ENCODE peak calls at places on chromosome 2, in eight cellular contexts. C is Peyer's patch, D is H7, U is heart left ventricle, I is hepatocyte, F is H1, N is right lobe of liver, S is neuronal stem cell. T is an unnamed sample.

GRCh38 chr2:1605659-1606400 is 138.5 kb downstream of the PXDN start:
- DNase-seq in I (no peak), D (peak; percentile 69), F (no peak), S (no peak), C (peak; percentile 35), N (no peak), U (peak; percentile 78), T (no peak)

GRCh38 chr2:84386326-84386995 is 72.6 kb downstream of the SUCLG1 start:
- DNase-seq in N (no peak), D (no peak), I (no peak), U (no peak), F (no peak), S (peak; percentile 20), C (no peak), T (no peak)

GRCh38 chr2:84713441-84713840 is 167.4 kb downstream of the TRABD2A start:
- DNase-seq in I (no peak), F (no peak), C (no peak), U (no peak), D (no peak), N (no peak), S (no peak), T (no peak)

GRCh38 chr2:176613358-176614032 is 344.3 kb downstream of the MTX2 start:
- DNase-seq in S (no peak), N (no peak), I (peak; percentile 62), C (no peak), U (no peak), D (no peak), F (no peak), T (no peak)

GRCh38 chr2:231300020-231300721 is 95.3 kb upstream of the B3GNT7 start:
- DNase-seq in D (no peak), N (no peak), I (no peak), C (no peak), F (no peak), S (no peak), U (no peak), T (no peak)

GRCh38 chr2:170369894-170370293 is 191.9 kb downstream of the MYO3B start:
- DNase-seq in N (no peak), F (no peak), D (no peak), S (no peak), I (peak; percentile 19), U (no peak), C (no peak), T (peak; percentile 14)

GRCh38 chr2:106885981-106886915 is at the start of gene ST6GAL2:
- DNase-seq in N (no peak), S (peak; percentile 58), I (peak; percentile 48), D (peak; percentile 82), C (no peak), F (peak; percentile 77), U (peak; percentile 52), T (no peak)

GRCh38 chr2:191376981-191377629 is 131.9 kb downstream of the MYO1B start:
- DNase-seq in S (no peak), I (peak; percentile 86), F (no peak), C (peak; percentile 60), D (no peak), N (peak; percentile 79), U (no peak), T (peak; percentile 94)

GRCh38 chr2:23065210-23065609 is 319.8 kb upstream of the KLHL29 start:
- DNase-seq in I (no peak), C (no peak), U (no peak), S (no peak), F (no peak), D (no peak), N (no peak), T (no peak)

GRCh38 chr2:218285604-218286003 is 6.7 kb downstream of the TMBIM1 start:
- DNase-seq in F (no peak), D (peak; percentile 22), N (peak; percentile 94), S (no peak), C (no peak), U (peak; percentile 75), I (no peak), T (no peak)

GRCh38 chr2:108858894-108859293 is 72.3 kb downstream of the CCDC138 start:
- DNase-seq in S (no peak), U (no peak), N (no peak), D (no peak), I (no peak), C (no peak), F (no peak), T (no peak)

GRCh38 chr2:164781394-164781793 is 60.2 kb downstream of the COBLL1 start:
- DNase-seq in D (no peak), S (no peak), I (no peak), N (no peak), C (no peak), F (no peak), U (no peak), T (no peak)

GRCh38 chr2:119744335-119744939 is 15.3 kb upstream of the PTPN4 start:
- DNase-seq in F (no peak), C (no peak), I (peak; percentile 37), S (no peak), D (no peak), U (no peak), N (peak; percentile 61), T (peak; percentile 39)

GRCh38 chr2:135819211-135819610 is 17.8 kb downstream of the LCT start:
- DNase-seq in S (no peak), C (no peak), I (no peak), U (no peak), N (no peak), D (peak; percentile 69), F (peak; percentile 69), T (no peak)

GRCh38 chr2:207385903-207386302 is 143.9 kb upstream of the CREB1 start:
- DNase-seq in N (no peak), U (no peak), I (no peak), S (no peak), F (no peak), C (no peak), D (no peak), T (no peak)

GRCh38 chr2:60439219-60439974 is 114.1 kb downstream of the BCL11A start:
- DNase-seq in D (peak; percentile 67), S (no peak), I (no peak), C (no peak), N (peak; percentile 53), U (peak; percentile 76), F (no peak), T (peak; percentile 32)

GRCh38 chr2:190678444-190679162 is 29.7 kb downstream of the NAB1 start:
- DNase-seq in D (no peak), U (no peak), S (no peak), I (no peak), C (no peak), F (no peak), N (no peak), T (no peak)

GRCh38 chr2:106053116-106053515 is 141.0 kb downstream of the UXS1 start:
- DNase-seq in C (no peak), F (no peak), N (no peak), U (no peak), D (no peak), S (no peak), I (no peak), T (no peak)

GRCh38 chr2:46142546-46143329 is 154.5 kb upstream of the EPAS1 start:
- DNase-seq in C (peak; percentile 62), S (no peak), N (no peak), D (no peak), F (no peak), I (peak; percentile 62), U (no peak), T (peak; percentile 88)

GRCh38 chr2:47455411-47455810 is 52.5 kb downstream of the MSH2 start:
- DNase-seq in U (no peak), C (no peak), F (no peak), I (no peak), N (no peak), D (no peak), S (no peak), T (no peak)
- H3K36me3 ChIP-seq in U (peaks cover 3% of the 10 kb centered on the region), C (no peaks in the 10 kb centered on the region), F (peaks cover 10% of the 10 kb centered on the region), I (no peaks in the 10 kb centered on the region), N (no peaks in the 10 kb centered on the region), D (peaks cover 5% of the 10 kb centered on the region), S (peaks cover 8% of the 10 kb centered on the region), T (no peaks in the 10 kb centered on the region)

GRCh38 chr2:157426477-157426994 is 17.4 kb downstream of the CYTIP start:
- DNase-seq in S (no peak), N (no peak), U (no peak), C (no peak), I (no peak), D (no peak), F (no peak), T (no peak)
- H3K36me3 ChIP-seq in S (no peaks in the 10 kb centered on the region), N (no peaks in the 10 kb centered on the region), U (no peaks in the 10 kb centered on the region), C (no peaks in the 10 kb centered on the region), I (no peaks in the 10 kb centered on the region), D (no peaks in the 10 kb centered on the region), F (no peaks in the 10 kb centered on the region), T (no peaks in the 10 kb centered on the region)

GRCh38 chr2:233855345-233855744 is 1.0 kb upstream of the HJURP start:
- DNase-seq in F (no peak), D (no peak), U (no peak), C (no peak), S (no peak), N (no peak), I (no peak), T (no peak)

GRCh38 chr2:233854241-233854981 is at the start of gene HJURP:
- DNase-seq in F (peak; percentile 90), U (peak; percentile 94), C (peak; percentile 94), N (peak; percentile 94), I (peak; percentile 96), S (peak; percentile 95), D (peak; percentile 98), T (peak; percentile 97)

GRCh38 chr2:233852056-233852455 is 2.3 kb downstream of the HJURP start:
- DNase-seq in I (no peak), F (no peak), C (no peak), D (no peak), N (no peak), U (no peak), S (no peak), T (no peak)

GRCh38 chr2:233853883-233854240 is 473 bp downstream of the HJURP start:
- DNase-seq in D (peak; percentile 65), N (no peak), C (no peak), I (no peak), S (no peak), F (no peak), U (no peak), T (no peak)

DNA sequence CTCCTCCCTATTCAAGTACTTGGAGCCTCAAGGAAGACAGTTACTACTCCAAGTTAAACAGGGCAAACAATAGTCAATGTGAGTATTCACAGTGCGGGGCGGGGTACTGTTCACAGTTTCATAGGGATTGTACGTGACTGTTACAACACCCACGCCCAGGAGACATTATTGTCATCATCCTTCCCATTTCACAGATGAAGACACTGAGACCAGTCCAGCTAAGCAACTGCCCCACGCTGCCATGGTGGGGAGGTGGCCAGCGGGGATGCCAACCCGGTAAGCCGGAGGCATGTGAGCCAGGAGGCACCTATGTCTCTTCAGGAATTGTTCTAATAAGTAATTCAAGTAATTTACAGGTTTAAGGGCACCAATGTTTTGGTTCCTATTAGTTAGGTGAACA is 982 bp downstream of the HJURP start:
- DNase-seq in S (no peak), I (no peak), D (no peak), U (no peak), F (no peak), C (no peak), N (no peak), T (no peak)
- H3K36me3 ChIP-seq in S (peaks cover 32% of the 10 kb centered on the region), I (no peaks in the 10 kb centered on the region), D (peaks cover 35% of the 10 kb centered on the region), U (no peaks in the 10 kb centered on the region), F (peaks cover 31% of the 10 kb centered on the region), C (no peaks in the 10 kb centered on the region), N (no peaks in the 10 kb centered on the region), T (no peaks in the 10 kb centered on the region)

DNA sequence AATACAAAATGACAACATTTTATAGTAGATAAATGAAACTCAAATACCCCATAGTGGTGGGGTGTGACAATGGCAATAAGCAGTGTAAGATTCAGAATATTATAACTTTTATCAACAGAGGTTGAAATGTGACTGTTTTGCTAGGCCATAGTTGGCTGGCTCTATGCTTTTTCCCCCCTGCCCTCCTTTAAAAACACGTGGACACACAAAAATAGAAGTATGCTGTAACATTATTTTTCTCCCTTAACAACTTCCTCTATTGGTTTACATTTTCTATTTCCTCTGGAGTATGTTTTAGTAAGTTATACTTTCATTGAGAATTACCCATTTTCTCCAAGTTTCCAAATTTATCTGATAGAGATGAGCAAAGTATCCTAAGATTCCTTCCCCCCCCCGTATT is 31.1 kb downstream of the NDUFAF7 start:
- DNase-seq in N (no peak), F (no peak), C (no peak), S (no peak), I (no peak), U (no peak), D (no peak), T (no peak)
- H3K36me3 ChIP-seq in N (peaks cover 31% of the 10 kb centered on the region), F (peaks cover 2% of the 10 kb centered on the region), C (no peaks in the 10 kb centered on the region), S (peaks cover 6% of the 10 kb centered on the region), I (no peaks in the 10 kb centered on the region), U (peaks cover 97% of the 10 kb centered on the region), D (peaks cover 8% of the 10 kb centered on the region), T (no peaks in the 10 kb centered on the region)